ENCODE peak calls at places on chromosome 2, in four cellular contexts. L is GM12864; S is CD8-positive, alpha-beta memory T cell; I is adipocyte. B is an unnamed sample.

GRCh38 chr2:39642054-39642742 is 23.5 kb upstream of the TMEM178A start:
- DNase-seq in L (no peak), S (no peak), I (peak; percentile 57), B (no peak)

GRCh38 chr2:107197601-107198000 is 311.6 kb upstream of the ST6GAL2 start:
- DNase-seq in L (no peak), S (no peak), I (no peak), B (no peak)

GRCh38 chr2:128523490-128523889 is 204.8 kb upstream of the HS6ST1 start:
- DNase-seq in L (no peak), S (no peak), I (no peak), B (no peak)

GRCh38 chr2:85698880-85699254 is 4.7 kb downstream of the GNLY start:
- DNase-seq in L (no peak), S (no peak), I (no peak), B (no peak)

GRCh38 chr2:155060906-155061305 is 362.4 kb downstream of the KCNJ3 start:
- DNase-seq in L (no peak), S (no peak), I (no peak), B (no peak)

GRCh38 chr2:74225698-74226459 is 27.5 kb downstream of the MTHFD2 start:
- DNase-seq in L (no peak), S (no peak), I (no peak), B (no peak)

GRCh38 chr2:241018051-241018891 is 19.9 kb downstream of the SNED1 start:
- DNase-seq in L (no peak), S (no peak), I (no peak), B (no peak)

GRCh38 chr2:216023055-216023648 is 9.8 kb upstream of the MREG start:
- DNase-seq in L (no peak), S (peak; percentile 30), I (peak; percentile 77), B (peak; percentile 46)

GRCh38 chr2:53568463-53568862 is 199.1 kb upstream of the CHAC2 start:
- DNase-seq in L (no peak), S (no peak), I (peak; percentile 75), B (no peak)

GRCh38 chr2:199581935-199582336 is 124.2 kb upstream of the SATB2 start:
- DNase-seq in L (no peak), S (no peak), I (no peak), B (no peak)
- H3K4me3 ChIP-seq in L (no peak overlapping the region), S (no peak overlapping the region), I (peak overlapping the region; percentile 80), B (no peak overlapping the region)

DNA sequence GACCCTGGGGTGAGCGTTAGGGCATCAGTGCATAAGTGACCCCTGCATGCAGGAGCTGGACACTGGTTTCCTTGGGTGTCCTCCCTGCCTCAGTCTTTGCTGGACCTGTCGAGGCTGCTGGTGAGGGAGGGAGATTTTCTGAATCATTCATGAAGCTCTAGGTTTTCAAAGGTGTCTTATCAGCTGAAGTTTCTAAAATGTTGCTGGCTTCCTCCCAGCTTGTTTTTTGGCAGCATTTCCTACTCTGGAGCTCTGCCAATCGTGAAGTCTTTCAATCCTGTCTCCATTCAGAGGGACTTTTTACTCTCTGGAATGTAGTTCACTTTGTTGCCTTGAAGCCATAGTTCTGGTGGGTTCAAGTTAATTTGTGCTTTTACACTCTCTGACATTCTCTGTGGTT is 23.8 kb downstream of the SNTG2 start:
- DNase-seq in L (no peak), S (no peak), I (no peak), B (no peak)
- H3K4me3 ChIP-seq in L (no peak overlapping the region), S (peak overlapping the region; percentile 35), I (no peak overlapping the region), B (peak overlapping the region; percentile 47)

DNA sequence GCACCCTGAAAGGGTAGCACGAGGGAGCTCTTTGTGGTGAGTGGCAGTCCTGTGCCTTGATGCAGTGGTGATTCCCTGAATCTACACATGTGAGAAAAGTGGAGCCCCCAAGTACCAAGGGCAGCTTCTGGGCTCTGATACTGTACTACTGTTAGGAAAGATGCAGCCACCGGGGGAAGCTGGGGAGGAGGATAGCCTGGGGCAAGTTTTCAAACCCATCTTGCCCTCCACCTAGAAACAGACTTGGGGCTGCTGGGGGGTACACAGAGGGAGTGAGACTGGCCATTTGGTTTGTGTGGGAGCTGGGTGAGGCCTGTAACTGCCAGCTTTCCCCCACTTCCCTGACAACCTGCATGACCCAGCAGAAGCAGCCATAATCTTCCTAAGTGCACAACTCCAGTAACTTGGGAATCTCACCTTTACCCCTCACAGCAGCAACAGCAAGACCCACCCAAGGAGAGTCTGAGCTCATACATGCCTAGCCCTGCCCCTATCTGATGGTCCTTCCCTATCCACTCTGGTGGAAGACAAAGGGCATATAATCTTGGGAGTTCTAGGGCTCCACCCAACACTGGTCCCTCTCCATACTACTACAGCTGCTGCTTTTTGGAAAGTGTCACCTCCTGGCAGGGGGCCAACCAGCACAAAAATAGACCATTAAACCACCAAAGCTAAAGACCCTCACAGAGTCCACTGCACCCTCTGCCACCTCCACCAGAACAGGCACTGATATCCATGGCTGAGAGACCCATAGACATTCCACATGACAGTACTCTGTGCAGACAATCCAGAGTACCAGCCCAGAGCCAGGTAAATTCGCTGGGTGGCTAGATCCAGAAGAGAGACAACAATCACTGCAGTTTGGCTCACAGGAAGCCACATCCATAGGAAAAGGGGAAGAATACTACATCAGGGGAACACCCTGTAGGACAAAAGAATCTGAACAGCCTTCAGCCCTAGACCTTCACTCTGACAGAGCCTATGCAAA is 8.2 kb downstream of the MALL start:
- DNase-seq in L (no peak), S (no peak), I (no peak), B (no peak)
- H3K4me3 ChIP-seq in L (no peak overlapping the region), S (no peak overlapping the region), I (no peak overlapping the region), B (no peak overlapping the region)

DNA sequence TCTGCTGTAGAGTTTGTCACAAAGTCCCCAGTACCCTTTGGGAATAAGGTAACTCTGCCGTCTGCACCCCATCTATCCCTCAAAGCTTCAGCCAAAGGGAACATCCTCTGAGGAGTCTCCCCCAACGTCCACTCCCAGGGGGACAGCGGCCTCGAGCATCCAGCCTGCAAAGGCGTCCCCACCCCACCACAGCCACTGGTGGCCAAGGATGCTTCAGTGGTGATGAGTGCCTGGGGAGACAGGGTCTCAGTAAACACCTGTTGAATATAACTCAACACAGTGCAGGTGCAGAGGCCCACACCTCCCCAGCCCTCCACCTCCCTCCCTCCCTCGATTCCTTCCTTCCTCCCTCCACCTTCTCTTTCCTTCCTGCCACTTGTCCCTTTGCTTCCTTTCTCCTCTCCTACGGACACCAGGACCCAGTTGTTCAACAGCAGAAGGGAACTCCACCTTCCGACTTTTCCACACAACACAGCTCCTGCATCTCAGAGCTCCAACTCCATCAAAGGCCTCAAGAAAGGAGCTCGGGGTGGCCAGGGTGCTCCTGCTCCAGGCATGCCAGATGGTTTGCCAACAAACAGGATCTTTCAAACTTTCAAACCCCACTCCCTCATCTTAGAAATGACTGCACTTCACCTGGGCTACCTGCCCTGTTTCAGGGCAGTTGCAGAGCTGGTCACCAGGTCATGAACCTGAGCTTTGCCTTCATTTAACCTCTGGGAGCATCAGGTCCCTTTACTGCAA is 87.8 kb upstream of the SNTG2 start:
- DNase-seq in L (no peak), S (no peak), I (no peak), B (peak; percentile 25)
- H3K4me3 ChIP-seq in L (no peak overlapping the region), S (no peak overlapping the region), I (no peak overlapping the region), B (no peak overlapping the region)

B was measured in CD8-positive, alpha-beta T cell.